ENCODE peak calls at places on chromosomes 5 and 9, in ten cellular contexts. I is ovary, H is GM12878, X is sigmoid colon, B is SK-N-SH, Y is A549, O is tibial nerve, L is stomach, K is H1, Z is HepG2. N is an unnamed sample.

GRCh38 chr5:14011089-14012004 is 66.9 kb upstream of the DNAH5 start:
- DNase-seq in I (peak; percentile 85), H (no peak), X (peak; percentile 92), B (peak; percentile 93), Y (peak; percentile 64), O (peak; percentile 64), L (peak; percentile 91), K (peak; percentile 79), Z (peak; percentile 78), N (peak; percentile 92)

GRCh38 chr9:109817146-109817845 is 37.3 kb downstream of the PALM2AKAP2 start:
- DNase-seq in I (no peak), H (no peak), X (no peak), B (no peak), Y (no peak), O (no peak), L (no peak), K (no peak), Z (no peak), N (no peak)

GRCh38 chr5:41772785-41773442 is 97.3 kb downstream of the OXCT1 start:
- DNase-seq in I (no peak), H (no peak), X (no peak), B (no peak), Y (no peak), O (no peak), L (no peak), K (no peak), Z (no peak), N (no peak)

GRCh38 chr9:77833686-77834429 is 185.7 kb upstream of the GNA14 start:
- DNase-seq in I (no peak), H (no peak), X (no peak), B (no peak), Y (no peak), O (no peak), L (no peak), K (no peak), Z (no peak), N (no peak)

GRCh38 chr5:57841671-57842375 is 359.2 kb upstream of the ACTBL2 start:
- DNase-seq in I (no peak), H (no peak), X (no peak), B (no peak), Y (peak; percentile 71), O (no peak), L (no peak), K (peak; percentile 60), Z (no peak), N (no peak)

GRCh38 chr5:82142928-82143577 is 135.1 kb downstream of the RPS23 start:
- DNase-seq in I (no peak), H (no peak), X (no peak), B (no peak), Y (no peak), O (no peak), L (no peak), K (no peak), Z (no peak), N (no peak)

GRCh38 chr5:159486836-159487235 is 156.5 kb upstream of the IL12B start:
- DNase-seq in I (no peak), H (no peak), X (no peak), B (no peak), Y (no peak), O (no peak), L (no peak), K (no peak), Z (no peak), N (peak; percentile 2)

GRCh38 chr5:174843263-174844250 is 119.2 kb downstream of the MSX2 start:
- DNase-seq in I (no peak), H (no peak), X (peak; percentile 67), B (peak; percentile 13), Y (no peak), O (no peak), L (no peak), K (peak; percentile 25), Z (no peak), N (no peak)

GRCh38 chr5:65248896-65249295 is 232.8 kb downstream of the ADAMTS6 start:
- DNase-seq in I (no peak), H (no peak), X (no peak), B (no peak), Y (no peak), O (no peak), L (no peak), K (no peak), Z (no peak), N (no peak)

GRCh38 chr5:174172104-174172965 is 126.8 kb downstream of the NSG2 start:
- DNase-seq in I (no peak), H (no peak), X (no peak), B (no peak), Y (no peak), O (no peak), L (no peak), K (no peak), Z (no peak), N (no peak)

GRCh38 chr5:168592014-168592368 is 12.8 kb upstream of the PANK3 start:
- DNase-seq in I (no peak), H (no peak), X (no peak), B (no peak), Y (no peak), O (peak; percentile 37), L (peak; percentile 74), K (no peak), Z (peak; percentile 98), N (no peak)

GRCh38 chr5:158700231-158700996 is 399.3 kb downstream of the EBF1 start:
- DNase-seq in I (no peak), H (no peak), X (no peak), B (no peak), Y (no peak), O (no peak), L (no peak), K (no peak), Z (no peak), N (no peak)

GRCh38 chr9:127133739-127134167 is 11.3 kb upstream of the ANGPTL2 start:
- DNase-seq in I (peak; percentile 82), H (no peak), X (peak; percentile 91), B (no peak), Y (no peak), O (peak; percentile 76), L (peak; percentile 26), K (no peak), Z (no peak), N (no peak)

GRCh38 chr9:96009690-96010477 is 134.4 kb downstream of the ERCC6L2 start:
- DNase-seq in I (no peak), H (no peak), X (no peak), B (no peak), Y (no peak), O (no peak), L (no peak), K (no peak), Z (no peak), N (no peak)

GRCh38 chr5:151780348-151780747 is 8.6 kb downstream of the G3BP1 start:
- DNase-seq in I (no peak), H (no peak), X (no peak), B (no peak), Y (no peak), O (no peak), L (no peak), K (no peak), Z (no peak), N (no peak)

GRCh38 chr5:150647275-150648251 is 7.1 kb downstream of the SYNPO start:
- DNase-seq in I (peak; percentile 84), H (no peak), X (peak; percentile 90), B (no peak), Y (no peak), O (peak; percentile 64), L (peak; percentile 85), K (no peak), Z (no peak), N (no peak)

GRCh38 chr9:135992486-135993408 is 31.6 kb upstream of the UBAC1 start:
- DNase-seq in I (peak; percentile 89), H (no peak), X (peak; percentile 94), B (peak; percentile 89), Y (peak; percentile 36), O (peak; percentile 69), L (peak; percentile 75), K (no peak), Z (peak; percentile 81), N (peak; percentile 97)

GRCh38 chr5:171420429-171421231 is 1.2 kb downstream of the FGF18 start:
- DNase-seq in I (peak; percentile 65), H (no peak), X (peak; percentile 90), B (peak; percentile 72), Y (no peak), O (peak; percentile 79), L (peak; percentile 73), K (no peak), Z (no peak), N (peak; percentile 94)

DNA sequence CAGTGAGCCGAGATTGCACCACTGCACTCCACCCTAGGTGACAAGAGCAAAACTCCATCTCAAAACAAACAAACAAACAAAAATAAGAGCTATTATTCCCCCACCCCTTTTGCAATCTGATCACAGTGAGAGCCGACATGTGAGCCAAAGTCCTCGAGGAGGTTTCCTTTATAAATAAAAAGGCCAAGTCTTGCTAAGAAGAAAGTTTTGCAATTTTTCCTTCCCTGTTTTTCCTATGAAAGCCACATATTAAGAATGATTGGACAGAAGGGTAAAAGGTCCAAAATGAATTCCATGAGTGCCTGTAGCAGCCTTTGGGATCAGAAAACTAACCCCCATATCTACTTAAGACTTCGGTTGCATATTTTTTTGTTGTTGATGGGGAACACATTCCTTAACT is 179.7 kb downstream of the TSSK1B start:
- DNase-seq in I (no peak), H (no peak), X (no peak), B (no peak), Y (no peak), O (no peak), L (no peak), K (no peak), Z (no peak), N (no peak)
- TF ChIP-seq EP300 in I (no peak), H (no peak), X (no peak), B (no peak), Y (no peak), O (peak; percentile 65), L (no peak), K (no peak), Z (no peak), N (no peak)

DNA sequence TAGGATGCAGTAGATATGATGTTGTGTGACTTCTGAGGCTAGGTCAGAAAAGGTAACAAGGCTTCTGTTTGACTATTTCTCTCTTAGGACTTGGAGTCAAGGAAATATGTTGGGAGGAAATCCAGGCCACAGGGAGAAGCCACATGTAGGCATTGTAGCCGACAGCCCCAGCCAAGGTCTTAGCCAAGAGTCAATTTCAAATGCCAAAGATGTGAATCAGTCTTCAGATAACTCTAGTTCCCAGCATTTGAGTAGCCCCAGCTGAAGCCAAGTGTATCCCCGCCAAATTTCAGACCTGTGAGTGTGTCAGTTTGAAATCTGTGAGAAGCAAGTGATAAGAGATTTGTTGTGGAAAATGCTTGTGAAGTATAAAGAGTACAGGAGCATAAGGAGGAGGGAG is 38.1 kb upstream of the ISL1 start:
- DNase-seq in I (no peak), H (no peak), X (no peak), B (no peak), Y (no peak), O (no peak), L (no peak), K (no peak), Z (no peak), N (no peak)
- TF ChIP-seq EP300 in I (no peak), H (no peak), X (no peak), B (no peak), Y (no peak), O (no peak), L (no peak), K (no peak), Z (no peak), N (no peak)

GRCh38 chr9:16898464-16898863 is 28.0 kb upstream of the BNC2 start:
- DNase-seq in I (no peak), H (no peak), X (no peak), B (no peak), Y (no peak), O (no peak), L (no peak), K (no peak), Z (no peak), N (no peak)
- TF ChIP-seq EP300 in I (no peak), H (no peak), X (no peak), B (no peak), Y (no peak), O (no peak), L (no peak), K (no peak), Z (no peak), N (no peak)

GRCh38 chr5:89313044-89313443 is 430.1 kb upstream of the MEF2C start:
- DNase-seq in I (no peak), H (no peak), X (no peak), B (no peak), Y (no peak), O (no peak), L (no peak), K (no peak), Z (no peak), N (no peak)
- TF ChIP-seq EP300 in I (no peak), H (no peak), X (no peak), B (peak; percentile 41), Y (no peak), O (no peak), L (no peak), K (no peak), Z (no peak), N (no peak)

N was measured in esophagus muscularis mucosa.